ENCODE peak calls at places on chromosomes 2 and 18, in six cellular contexts. Q is A549, X is uterus, F is prostate gland, H is tibial nerve, A is K562. V is an unnamed sample.

GRCh38 chr18:9952633-9953416 is 39.0 kb downstream of the VAPA start:
- DNase-seq in Q (no peak), X (no peak), F (no peak), H (no peak), A (peak), V (peak)

GRCh38 chr18:8661754-8662573 is 43.4 kb upstream of the MTCL1 start:
- DNase-seq in Q (no peak), X (no peak), F (no peak), H (no peak), A (no peak), V (no peak)

GRCh38 chr18:41128126-41128525 is 826.9 kb upstream of the PIK3C3 start:
- DNase-seq in Q (no peak), X (no peak), F (no peak), H (no peak), A (no peak), V (no peak)

GRCh38 chr18:41075212-41075611 is 879.8 kb upstream of the PIK3C3 start:
- DNase-seq in Q (no peak), X (no peak), F (no peak), H (no peak), A (no peak), V (no peak)

GRCh38 chr2:212845941-212846340 is 305.5 kb downstream of the IKZF2 start:
- DNase-seq in Q (no peak), X (no peak), F (no peak), H (no peak), A (no peak), V (no peak)

GRCh38 chr2:218569038-218569431 is 396 bp downstream of the CNOT9 start:
- DNase-seq in Q (peak), X (peak), F (peak), H (no peak), A (no peak), V (peak)

GRCh38 chr18:12253517-12254136 is 534 bp upstream of the CIDEA start:
- DNase-seq in Q (no peak), X (no peak), F (no peak), H (no peak), A (no peak), V (no peak)

GRCh38 chr2:239224249-239224605 is 176.6 kb downstream of the HDAC4 start:
- DNase-seq in Q (no peak), X (peak), F (no peak), H (no peak), A (no peak), V (no peak)

GRCh38 chr18:34159691-34160185 is 65.0 kb downstream of the NOL4 start:
- DNase-seq in Q (no peak), X (no peak), F (no peak), H (no peak), A (no peak), V (no peak)

GRCh38 chr2:101120124-101120996 is 30.8 kb downstream of the TBC1D8 start:
- DNase-seq in Q (peak), X (peak), F (peak), H (peak), A (no peak), V (no peak)

GRCh38 chr2:27095745-27096651 is 9.4 kb downstream of the KHK start:
- DNase-seq in Q (peak), X (peak), F (peak), H (no peak), A (peak), V (peak)

GRCh38 chr2:126856403-126856802 is 42.3 kb upstream of the TEX51 start:
- DNase-seq in Q (no peak), X (no peak), F (no peak), H (no peak), A (no peak), V (no peak)

GRCh38 chr18:75475228-75475627 is 47.7 kb upstream of the SMIM21 start:
- DNase-seq in Q (no peak), X (no peak), F (no peak), H (no peak), A (no peak), V (no peak)

GRCh38 chr2:118061135-118061955 is 26.9 kb upstream of the INSIG2 start:
- DNase-seq in Q (peak), X (no peak), F (no peak), H (no peak), A (no peak), V (no peak)

GRCh38 chr2:240793313-240794177 is 26.5 kb downstream of the KIF1A start:
- DNase-seq in Q (no peak), X (no peak), F (no peak), H (no peak), A (no peak), V (no peak)

GRCh38 chr2:38187416-38188127 is 111.6 kb upstream of the CYP1B1 start:
- DNase-seq in Q (no peak), X (peak), F (peak), H (peak), A (no peak), V (no peak)

GRCh38 chr2:42874838-42875801 is 82.7 kb upstream of the HAAO start:
- DNase-seq in Q (no peak), X (peak), F (no peak), H (no peak), A (no peak), V (no peak)

GRCh38 chr2:31238126-31238905 is 4.4 kb downstream of the EHD3 start:
- DNase-seq in Q (no peak), X (no peak), F (peak), H (no peak), A (no peak), V (no peak)

GRCh38 chr2:216015722-216016464 is 2.5 kb upstream of the MREG start:
- DNase-seq in Q (no peak), X (no peak), F (no peak), H (no peak), A (no peak), V (no peak)

GRCh38 chr18:49755489-49755888 is 57.8 kb downstream of the ACAA2 start:
- DNase-seq in Q (no peak), X (no peak), F (no peak), H (no peak), A (no peak), V (no peak)

GRCh38 chr2:142542431-142542910 is 335.0 kb upstream of the KYNU start:
- DNase-seq in Q (no peak), X (no peak), F (no peak), H (no peak), A (no peak), V (no peak)

GRCh38 chr2:179612108-179612507 is 249.3 kb downstream of the ZNF385B start:
- DNase-seq in Q (no peak), X (peak), F (no peak), H (no peak), A (no peak), V (no peak)

GRCh38 chr2:86695053-86695691 is 24.9 kb upstream of the RMND5A start:
- DNase-seq in Q (peak), X (no peak), F (no peak), H (no peak), A (no peak), V (no peak)

GRCh38 chr18:58077329-58077728 is 33.3 kb downstream of the NEDD4L start:
- DNase-seq in Q (no peak), X (no peak), F (no peak), H (no peak), A (no peak), V (no peak)

GRCh38 chr2:201158111-201158929 is 24.6 kb upstream of the CASP10 start:
- DNase-seq in Q (peak), X (peak), F (peak), H (peak), A (peak), V (peak)

GRCh38 chr18:34707670-34708069 is 2.4 kb upstream of the DTNA start:
- DNase-seq in Q (peak), X (peak), F (no peak), H (no peak), A (no peak), V (no peak)

GRCh38 chr2:212537311-212538155 is 1.1 kb downstream of the ERBB4 start:
- DNase-seq in Q (no peak), X (no peak), F (peak), H (peak), A (no peak), V (peak)

GRCh38 chr18:23838801-23839366 is 149.6 kb downstream of the LAMA3 start:
- DNase-seq in Q (no peak), X (no peak), F (no peak), H (no peak), A (no peak), V (no peak)

GRCh38 chr18:519019-519879 is 18.7 kb upstream of the COLEC12 start:
- DNase-seq in Q (no peak), X (peak), F (peak), H (no peak), A (no peak), V (no peak)

GRCh38 chr2:166230724-166231070 is 102.9 kb upstream of the SCN1A start:
- DNase-seq in Q (no peak), X (no peak), F (no peak), H (no peak), A (no peak), V (no peak)
- TF ChIP-seq POLR2A in Q (no peak), X (no peak), F (no peak), H (no peak), A (no peak), V (no peak)

GRCh38 chr2:160203007-160203406 is 2.9 kb upstream of the ITGB6 start:
- DNase-seq in Q (no peak), X (no peak), F (no peak), H (no peak), A (no peak), V (no peak)

GRCh38 chr2:160206436-160206835 is 6.4 kb upstream of the ITGB6 start:
- DNase-seq in Q (no peak), X (no peak), F (no peak), H (no peak), A (no peak), V (no peak)

GRCh38 chr2:160203422-160203821 is 3.4 kb upstream of the ITGB6 start:
- DNase-seq in Q (no peak), X (no peak), F (no peak), H (no peak), A (no peak), V (no peak)

GRCh38 chr2:160207271-160207670 is 7.2 kb upstream of the ITGB6 start:
- DNase-seq in Q (no peak), X (no peak), F (no peak), H (no peak), A (no peak), V (no peak)

GRCh38 chr2:160205511-160205910 is 5.4 kb upstream of the ITGB6 start:
- DNase-seq in Q (peak), X (peak), F (peak), H (no peak), A (no peak), V (peak)
- TF ChIP-seq POLR2A in Q (no peak), X (no peak), F (no peak), H (no peak), A (no peak), V (peak)

DNA sequence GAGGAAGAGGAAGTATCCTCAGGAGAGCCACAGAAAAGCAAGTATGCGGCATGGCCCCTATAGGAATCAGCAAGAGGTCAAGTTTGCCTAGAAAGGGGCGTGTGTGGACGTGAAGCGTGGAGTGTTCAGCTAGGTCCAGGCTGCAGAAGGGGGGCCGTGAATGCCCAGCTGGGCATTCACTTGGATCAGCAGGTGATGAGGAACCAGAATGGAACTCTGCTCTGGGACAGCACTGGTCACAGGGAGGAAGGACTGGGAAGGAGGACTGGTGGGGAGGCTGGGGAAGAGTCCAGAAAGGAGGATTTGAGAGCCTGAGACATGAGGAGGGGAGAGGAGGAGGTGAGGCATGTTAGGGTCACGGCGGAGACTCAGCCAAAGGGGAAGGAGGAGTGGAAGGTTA is 19.8 kb downstream of the STAT1 start:
- DNase-seq in Q (no peak), X (no peak), F (no peak), H (no peak), A (no peak), V (no peak)
- TF ChIP-seq POLR2A in Q (no peak), X (no peak), F (no peak), H (no peak), A (no peak), V (no peak)

DNA sequence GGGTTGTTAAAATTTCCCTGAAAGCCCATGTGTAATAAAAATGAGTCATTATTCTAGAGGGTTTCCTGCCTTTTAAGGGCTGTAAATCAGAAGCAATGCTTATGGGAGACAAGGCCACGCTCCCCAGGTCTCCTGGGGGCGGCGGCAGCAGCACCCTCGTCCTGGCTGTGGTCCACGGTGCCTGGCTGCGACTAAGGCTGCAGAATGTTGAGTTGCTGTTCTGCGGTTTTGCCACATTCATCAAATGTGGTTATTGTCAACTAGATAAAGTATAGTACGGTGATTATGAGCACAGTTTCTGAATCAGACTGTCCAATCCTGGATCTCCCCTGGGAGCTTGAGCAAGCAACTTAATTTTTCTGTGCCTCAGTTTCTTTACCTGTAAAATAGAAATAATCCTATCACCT is 11.9 kb upstream of the AGFG1 start:
- DNase-seq in Q (no peak), X (no peak), F (no peak), H (no peak), A (no peak), V (peak)
- TF ChIP-seq POLR2A in Q (no peak), X (no peak), F (no peak), H (no peak), A (no peak), V (no peak)

DNA sequence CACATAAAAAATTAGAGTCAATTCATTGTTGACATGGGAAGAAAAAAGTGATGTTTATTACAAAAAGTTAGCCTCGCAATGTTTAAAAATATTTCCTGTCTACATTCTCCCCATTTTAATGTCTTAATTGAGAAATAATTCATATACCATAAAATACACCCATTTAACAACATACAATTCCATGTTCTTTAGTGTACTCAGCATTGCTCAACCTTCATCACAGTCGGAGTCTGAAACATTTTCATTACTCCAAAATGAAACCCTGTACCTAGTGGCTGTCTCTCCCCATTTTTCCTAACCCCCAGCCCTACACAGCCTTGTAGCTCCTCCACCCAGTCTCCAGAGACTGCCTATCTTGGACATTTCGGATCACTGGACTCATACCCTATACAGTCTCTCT is 103.9 kb upstream of the CBLN2 start:
- DNase-seq in Q (no peak), X (no peak), F (no peak), H (no peak), A (no peak), V (no peak)
- TF ChIP-seq POLR2A in Q (no peak), X (no peak), F (no peak), H (no peak), A (no peak), V (no peak)

GRCh38 chr2:32627441-32627900 is 379 bp upstream of the TTC27 start:
- DNase-seq in Q (peak), X (peak), F (peak), H (no peak), A (no peak), V (no peak)

GRCh38 chr2:32632089-32632488 is 4.2 kb downstream of the TTC27 start:
- DNase-seq in Q (peak), X (no peak), F (no peak), H (no peak), A (peak), V (peak)

GRCh38 chr2:32624813-32625212 is 3.0 kb upstream of the TTC27 start:
- DNase-seq in Q (no peak), X (no peak), F (no peak), H (no peak), A (no peak), V (no peak)

GRCh38 chr2:32626591-32627221 is 1.1 kb upstream of the TTC27 start:
- DNase-seq in Q (no peak), X (no peak), F (no peak), H (no peak), A (no peak), V (no peak)

DNA sequence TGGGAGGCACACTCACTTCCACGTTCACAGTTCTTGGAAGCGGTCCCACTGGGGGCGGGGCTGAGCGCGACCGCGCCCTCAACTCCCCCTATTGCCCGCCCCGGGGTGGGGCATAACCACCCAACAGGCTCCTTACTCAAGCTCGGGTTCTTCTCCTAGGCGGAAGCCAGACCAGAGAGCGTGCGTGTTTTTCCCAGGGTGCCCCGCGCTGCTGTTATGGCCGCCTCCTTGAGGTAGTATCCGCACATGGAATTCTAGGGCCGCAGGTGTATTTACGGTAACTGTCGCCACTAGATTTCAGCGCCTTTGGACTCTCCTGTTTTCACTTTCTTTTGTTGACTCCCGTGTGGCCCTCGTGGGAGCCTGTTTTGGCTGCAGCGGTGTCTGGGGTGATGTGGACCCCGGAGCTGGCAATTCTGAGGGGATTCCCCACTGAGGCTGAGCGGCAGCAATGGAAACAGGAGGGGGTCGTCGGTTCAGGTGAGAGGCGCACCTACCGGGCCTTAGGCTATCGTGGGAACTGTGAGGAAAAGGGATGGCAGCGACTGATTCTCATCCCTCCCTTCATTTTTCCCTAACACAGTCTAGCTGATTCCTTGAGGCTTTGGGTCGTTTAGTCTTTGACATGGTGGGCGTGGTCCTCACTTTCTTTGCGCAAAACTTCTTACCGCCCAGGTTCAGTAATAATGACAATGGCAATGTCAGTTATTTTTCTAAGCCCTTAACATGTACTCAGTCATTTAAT is at the start of gene TTC27:
- DNase-seq in Q (peak), X (peak), F (peak), H (peak), A (peak), V (peak)
- TF ChIP-seq POLR2A in Q (peak), X (no peak), F (peak), H (no peak), A (peak), V (peak)

DNA sequence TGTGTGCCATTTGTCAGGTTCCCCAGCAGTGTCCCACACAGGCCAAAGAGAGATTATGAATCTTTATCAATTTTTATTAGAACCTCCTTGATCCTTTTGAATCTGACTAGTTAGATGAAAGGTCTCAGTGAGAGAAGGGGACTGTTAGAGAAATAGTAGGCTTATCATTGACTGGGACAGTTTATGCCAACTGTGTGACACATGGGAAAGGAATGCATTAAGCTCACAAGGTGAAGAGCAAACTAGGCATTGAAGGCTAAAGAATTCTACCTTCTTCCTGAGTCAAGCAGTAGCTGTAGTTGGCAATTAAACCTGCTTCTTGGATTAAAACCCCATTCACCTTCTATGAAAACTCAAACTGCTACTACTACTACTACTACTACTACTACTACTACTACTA is 389.6 kb upstream of the CDH19 start:
- DNase-seq in Q (no peak), X (no peak), F (no peak), H (no peak), A (no peak), V (no peak)
- TF ChIP-seq POLR2A in Q (no peak), X (no peak), F (no peak), H (no peak), A (no peak), V (no peak)

GRCh38 chr18:77055429-77056310 is 76.9 kb downstream of the MBP start:
- DNase-seq in Q (no peak), X (no peak), F (no peak), H (no peak), A (no peak), V (no peak)

GRCh38 chr18:77056399-77057015 is 76.1 kb downstream of the MBP start:
- DNase-seq in Q (no peak), X (no peak), F (no peak), H (no peak), A (no peak), V (no peak)

GRCh38 chr18:77058186-77058847 is 74.3 kb downstream of the MBP start:
- DNase-seq in Q (no peak), X (peak), F (no peak), H (peak), A (no peak), V (no peak)

GRCh38 chr18:77054606-77055428 is 77.8 kb downstream of the MBP start:
- DNase-seq in Q (peak), X (peak), F (peak), H (peak), A (peak), V (peak)

GRCh38 chr18:77057043-77057442 is 75.5 kb downstream of the MBP start:
- DNase-seq in Q (no peak), X (no peak), F (no peak), H (no peak), A (no peak), V (no peak)
- TF ChIP-seq POLR2A in Q (no peak), X (no peak), F (no peak), H (no peak), A (no peak), V (no peak)

V was measured in H54.